ENCODE peak calls at places on chromosome 7, in four cellular contexts. H, O, A and X are unnamed samples.
A peak's percentile ranks its signal among the peaks of the same experiment; 100 is the strongest.

GRCh38 chr7:112630565-112630964 is 149.8 kb downstream of the LSMEM1 start:
- DNase-seq in A (no peak), H (no peak), O (no peak), X (no peak)

GRCh38 chr7:11404355-11404754 is 427.6 kb downstream of the THSD7A start:
- DNase-seq in A (no peak), H (no peak), O (no peak), X (no peak)

GRCh38 chr7:123537026-123537642 is 2.7 kb upstream of the IQUB start:
- DNase-seq in A (peak; percentile 13), O (no peak), H (no peak), X (no peak)

GRCh38 chr7:15457959-15458955 is 103.6 kb downstream of the AGMO start:
- DNase-seq in H (no peak), O (no peak), A (no peak), X (no peak)

GRCh38 chr7:83976302-83976701 is 218.3 kb downstream of the SEMA3A start:
- DNase-seq in H (peak; percentile 21), O (no peak), A (peak; percentile 22), X (peak; percentile 11)

GRCh38 chr7:129831424-129832058 is 121.2 kb downstream of the UBE2H start:
- DNase-seq in H (no peak), O (no peak), A (peak; percentile 18), X (no peak)

GRCh38 chr7:149821191-149822148 is 16.7 kb upstream of the ZNF862 start:
- DNase-seq in A (peak; percentile 11), H (no peak), O (no peak), X (no peak)

GRCh38 chr7:2800220-2800922 is 43.7 kb downstream of the GNA12 start:
- DNase-seq in O (no peak), A (no peak), H (no peak), X (no peak)

GRCh38 chr7:86969865-86970264 is 89.6 kb downstream of the ELAPOR2 start:
- DNase-seq in O (no peak), A (no peak), H (no peak), X (no peak)

GRCh38 chr7:139776486-139777303 is 1.1 kb downstream of the HIPK2 start:
- DNase-seq in A (peak; percentile 39), O (peak; percentile 36), H (peak; percentile 64), X (peak; percentile 46)

GRCh38 chr7:145183069-145183468 is 347.2 kb upstream of the TPK1 start:
- DNase-seq in A (no peak), H (no peak), O (no peak), X (no peak)

GRCh38 chr7:25358831-25359350 is 130.6 kb upstream of the NPVF start:
- DNase-seq in H (no peak), O (no peak), A (no peak), X (no peak)

GRCh38 chr7:136549756-136550155 is 318.7 kb upstream of the CHRM2 start:
- DNase-seq in O (no peak), A (no peak), H (no peak), X (no peak)

GRCh38 chr7:74657692-74658170 is at the start of gene GTF2I:
- DNase-seq in A (no peak), H (no peak), O (no peak), X (peak; percentile 42)

GRCh38 chr7:11817111-11817710 is 14.8 kb downstream of the THSD7A start:
- DNase-seq in H (no peak), A (no peak), O (no peak), X (no peak)

GRCh38 chr7:146826338-146826737 is 709.7 kb downstream of the CNTNAP2 start:
- DNase-seq in H (no peak), A (no peak), O (no peak), X (no peak)

GRCh38 chr7:43175525-43176200 is 63.2 kb downstream of the HECW1 start:
- DNase-seq in A (no peak), H (no peak), O (no peak), X (no peak)

GRCh38 chr7:51263631-51264484 is 52.8 kb downstream of the COBL start:
- DNase-seq in A (no peak), H (no peak), O (no peak), X (no peak)

GRCh38 chr7:25636168-25636567 is 407.9 kb upstream of the NPVF start:
- DNase-seq in A (no peak), O (no peak), H (no peak), X (no peak)

GRCh38 chr7:46658281-46658680 is 737.2 kb upstream of the IGFBP3 start:
- DNase-seq in H (no peak), A (no peak), O (no peak), X (no peak)

GRCh38 chr7:7421850-7422249 is 113.8 kb downstream of the COL28A1 start:
- DNase-seq in A (no peak), H (no peak), O (no peak), X (no peak)

GRCh38 chr7:151087247-151088018 is 1.2 kb downstream of the AGAP3 start:
- DNase-seq in H (peak; percentile 80), A (peak; percentile 35), O (no peak), X (peak; percentile 60)

GRCh38 chr7:38932509-38933168 is 23.6 kb upstream of the VPS41 start:
- DNase-seq in A (peak; percentile 28), H (peak; percentile 42), O (peak; percentile 16), X (peak; percentile 53)

GRCh38 chr7:27172823-27173411 is 1.2 kb downstream of the HOXA10 start:
- DNase-seq in O (no peak), H (no peak), A (no peak), X (no peak)

GRCh38 chr7:4776160-4776623 is 769 bp downstream of the AP5Z1 start:
- DNase-seq in O (no peak), A (no peak), H (no peak), X (no peak)

GRCh38 chr7:47988496-47989386 is 9.3 kb upstream of the HUS1 start:
- DNase-seq in H (no peak), A (peak; percentile 13), O (no peak), X (peak; percentile 29)

GRCh38 chr7:157828881-157829280 is 492.1 kb downstream of the DNAJB6 start:
- DNase-seq in O (no peak), A (no peak), H (no peak), X (no peak)

GRCh38 chr7:157827045-157827862 is 490.4 kb downstream of the DNAJB6 start:
- DNase-seq in A (no peak), O (no peak), H (no peak), X (no peak)

GRCh38 chr7:157827863-157828160 is 491.0 kb downstream of the DNAJB6 start:
- DNase-seq in A (no peak), O (no peak), H (no peak), X (no peak)

GRCh38 chr7:157829491-157829890 is 492.7 kb downstream of the DNAJB6 start:
- DNase-seq in O (no peak), H (no peak), A (no peak), X (no peak)

GRCh38 chr7:157828190-157828589 is 491.4 kb downstream of the DNAJB6 start:
- DNase-seq in A (no peak), O (no peak), H (no peak), X (no peak)
- TF ChIP-seq TARDBP in A (no peak), O (no peak), H (no peak), X (no peak)

GRCh38 chr7:141558544-141559183 is 7.5 kb downstream of the AGK start:
- DNase-seq in O (peak; percentile 69), A (no peak), H (no peak), X (no peak)
- TF ChIP-seq FOXM1 in O (peak; percentile 93), A (no peak), H (no peak), X (no peak)

DNA sequence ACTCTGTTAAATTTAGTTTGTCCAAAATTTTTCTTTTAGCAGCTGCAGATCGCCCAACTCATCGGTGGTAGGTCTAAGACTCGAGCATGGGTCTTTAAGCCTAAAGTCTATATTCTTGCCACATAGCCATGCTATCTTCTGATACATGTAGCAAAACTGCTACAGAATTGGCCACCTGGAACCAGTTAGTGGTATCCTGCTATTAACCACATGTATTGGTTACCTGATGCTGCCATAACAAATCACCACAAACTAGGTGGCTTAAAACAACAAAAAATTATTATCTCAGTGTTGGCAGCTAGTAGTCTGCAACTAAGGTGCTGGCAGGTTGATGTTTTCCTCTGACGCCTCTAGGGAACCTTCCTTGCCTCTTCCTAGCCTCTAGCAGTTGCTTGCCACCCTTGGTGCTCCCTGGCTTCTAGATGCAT is 96.7 kb upstream of the PIK3CG start:
- DNase-seq in O (peak; percentile 51), A (no peak), H (no peak), X (no peak)
- TF ChIP-seq TARDBP in O (no peak), A (no peak), H (no peak), X (no peak)

GRCh38 chr7:103905997-103906396 is 83.5 kb downstream of the RELN start:
- DNase-seq in A (no peak), H (no peak), O (no peak), X (no peak)

GRCh38 chr7:103902917-103903316 is 86.5 kb downstream of the RELN start:
- DNase-seq in H (no peak), O (no peak), A (no peak), X (no peak)
- TF ChIP-seq FOXM1 in H (no peak), O (no peak), A (no peak), X (no peak)

GRCh38 chr7:75889826-75890225 is 11.0 kb downstream of the RHBDD2 start:
- DNase-seq in H (no peak), A (no peak), O (no peak), X (no peak)
- TF ChIP-seq TARDBP in H (no peak), A (no peak), O (no peak), X (no peak)

DNA sequence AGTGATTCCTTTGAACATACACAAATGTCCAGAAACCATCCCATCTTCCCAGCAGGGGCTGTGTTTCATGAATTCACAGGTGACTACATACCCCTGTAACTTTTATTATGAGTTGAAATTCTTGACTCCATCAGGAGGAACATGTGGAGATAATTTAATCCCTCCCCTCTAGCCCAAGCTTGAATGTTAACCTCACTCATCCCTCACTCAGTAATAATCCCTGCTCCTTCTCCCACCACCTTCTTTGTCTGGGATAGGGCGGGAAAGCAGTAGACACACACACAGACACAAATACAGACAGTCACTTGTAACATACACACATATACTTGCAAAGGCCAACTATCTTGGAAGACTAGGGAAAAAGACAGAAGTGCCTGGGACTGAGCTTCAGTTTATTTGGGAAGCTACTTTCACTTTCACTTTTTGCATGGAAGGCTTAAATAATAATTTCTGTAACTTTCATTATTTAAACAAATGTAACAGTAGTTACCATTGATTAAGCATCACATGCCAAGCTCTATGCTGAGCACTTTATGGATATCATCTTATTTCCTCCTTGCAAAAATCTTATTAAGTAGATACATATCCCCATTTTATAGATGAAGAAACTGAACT is 7.3 kb downstream of the AASS start:
- DNase-seq in H (no peak), A (no peak), O (no peak), X (no peak)
- TF ChIP-seq FOXM1 in H (no peak), A (no peak), O (no peak), X (no peak)

GRCh38 chr7:30969604-30969970 is 5.8 kb downstream of the GHRHR start:
- DNase-seq in H (no peak), A (no peak), O (no peak), X (no peak)
- TF ChIP-seq TARDBP in H (no peak), A (no peak), O (no peak), X (no peak)

DNA sequence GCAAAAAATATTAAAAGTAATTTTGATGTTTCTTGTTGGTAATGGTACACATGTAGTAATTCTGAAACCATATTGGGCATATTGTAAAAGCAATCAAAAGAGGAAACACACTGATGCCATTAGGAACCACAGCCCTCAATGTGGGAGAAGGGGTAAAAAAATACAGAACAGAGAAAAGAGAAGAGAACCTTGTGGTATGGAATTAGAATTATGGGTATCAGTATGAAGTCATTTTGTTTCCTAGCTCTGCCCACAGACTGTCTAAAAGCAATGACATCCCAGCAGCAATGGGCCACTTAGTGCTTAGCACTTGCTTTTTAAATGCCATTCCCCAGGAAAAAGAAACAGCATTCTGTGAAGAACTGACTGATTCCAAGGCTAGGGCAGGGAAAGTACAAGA is 61.5 kb downstream of the CPVL start:
- DNase-seq in H (no peak), A (no peak), O (peak; percentile 23), X (no peak)
- TF ChIP-seq FOXM1 in H (no peak), A (no peak), O (no peak), X (no peak)

GRCh38 chr7:121510858-121511482 is 114.9 kb upstream of the FAM3C start:
- DNase-seq in A (no peak), O (no peak), H (no peak), X (no peak)
- TF ChIP-seq TARDBP in A (no peak), O (no peak), H (no peak), X (no peak)